ENCODE peak calls at places on chromosomes 5 and 9, in seven cellular contexts. One of them, this sample, is unnamed.

GRCh38 chr5:111746791-111747190 is 10.2 kb downstream of the NREP start:
- DNase-seq in SK-N-SH: no peak
- DNase-seq in lower lobe of right lung: no peak
- DNase-seq in frontal cortex: no peak
- DNase-seq in T1000: no peak
- DNase-seq in A673: no peak
- DNase-seq in astrocyte: peak; percentile 56
- DNase-seq in this sample: no peak

GRCh38 chr5:35924950-35925722 is 13.3 kb downstream of the CAPSL start:
- DNase-seq in SK-N-SH: peak; percentile 64
- DNase-seq in frontal cortex: peak; percentile 42
- DNase-seq in astrocyte: peak; percentile 54
- DNase-seq in A673: peak; percentile 89
- DNase-seq in T1000: peak; percentile 66
- DNase-seq in lower lobe of right lung: peak; percentile 64
- DNase-seq in this sample: no peak

GRCh38 chr9:14198544-14199510 is 115.1 kb downstream of the NFIB start:
- DNase-seq in frontal cortex: no peak
- DNase-seq in T1000: no peak
- DNase-seq in lower lobe of right lung: no peak
- DNase-seq in A673: no peak
- DNase-seq in astrocyte: peak; percentile 67
- DNase-seq in SK-N-SH: peak; percentile 68
- DNase-seq in this sample: no peak

GRCh38 chr5:5598547-5599113 is 176.2 kb downstream of the ICE1 start:
- DNase-seq in frontal cortex: no peak
- DNase-seq in T1000: no peak
- DNase-seq in A673: no peak
- DNase-seq in SK-N-SH: no peak
- DNase-seq in astrocyte: no peak
- DNase-seq in lower lobe of right lung: no peak
- DNase-seq in this sample: no peak

GRCh38 chr9:133758228-133758627 is 20.1 kb upstream of the SARDH start:
- DNase-seq in frontal cortex: no peak
- DNase-seq in lower lobe of right lung: no peak
- DNase-seq in A673: no peak
- DNase-seq in T1000: no peak
- DNase-seq in SK-N-SH: no peak
- DNase-seq in astrocyte: no peak
- DNase-seq in this sample: no peak

GRCh38 chr9:37302277-37302676 is 120.2 kb upstream of the GRHPR start:
- DNase-seq in frontal cortex: no peak
- DNase-seq in SK-N-SH: no peak
- DNase-seq in astrocyte: no peak
- DNase-seq in lower lobe of right lung: no peak
- DNase-seq in T1000: no peak
- DNase-seq in A673: peak; percentile 74
- DNase-seq in this sample: no peak

GRCh38 chr9:6355728-6356127 is 27.6 kb downstream of the TPD52L3 start:
- DNase-seq in SK-N-SH: no peak
- DNase-seq in frontal cortex: no peak
- DNase-seq in A673: no peak
- DNase-seq in T1000: no peak
- DNase-seq in astrocyte: peak; percentile 57
- DNase-seq in lower lobe of right lung: no peak
- DNase-seq in this sample: no peak

GRCh38 chr9:18829858-18830257 is 203.2 kb downstream of the SAXO1 start:
- DNase-seq in SK-N-SH: no peak
- DNase-seq in T1000: no peak
- DNase-seq in lower lobe of right lung: no peak
- DNase-seq in A673: no peak
- DNase-seq in frontal cortex: no peak
- DNase-seq in astrocyte: peak; percentile 78
- DNase-seq in this sample: no peak

GRCh38 chr5:7762267-7762666 is 88.7 kb downstream of the CFAP90 start:
- DNase-seq in SK-N-SH: no peak
- DNase-seq in astrocyte: no peak
- DNase-seq in A673: no peak
- DNase-seq in lower lobe of right lung: no peak
- DNase-seq in frontal cortex: no peak
- DNase-seq in T1000: no peak
- DNase-seq in this sample: no peak

GRCh38 chr5:37580106-37580505 is 201.0 kb downstream of the WDR70 start:
- DNase-seq in A673: no peak
- DNase-seq in SK-N-SH: no peak
- DNase-seq in frontal cortex: no peak
- DNase-seq in astrocyte: no peak
- DNase-seq in lower lobe of right lung: no peak
- DNase-seq in T1000: no peak
- DNase-seq in this sample: no peak

GRCh38 chr9:135105938-135106491 is 18.5 kb downstream of the OLFM1 start:
- DNase-seq in astrocyte: no peak
- DNase-seq in SK-N-SH: no peak
- DNase-seq in A673: no peak
- DNase-seq in frontal cortex: no peak
- DNase-seq in lower lobe of right lung: no peak
- DNase-seq in T1000: no peak
- DNase-seq in this sample: no peak

GRCh38 chr9:14466828-14467227 is 152.9 kb upstream of the NFIB start:
- DNase-seq in A673: no peak
- DNase-seq in T1000: no peak
- DNase-seq in SK-N-SH: no peak
- DNase-seq in lower lobe of right lung: no peak
- DNase-seq in frontal cortex: no peak
- DNase-seq in astrocyte: no peak
- DNase-seq in this sample: no peak

GRCh38 chr5:124790261-124790894 is 43.9 kb upstream of the ZNF608 start:
- DNase-seq in lower lobe of right lung: no peak
- DNase-seq in A673: no peak
- DNase-seq in SK-N-SH: no peak
- DNase-seq in astrocyte: peak; percentile 67
- DNase-seq in T1000: no peak
- DNase-seq in frontal cortex: no peak
- DNase-seq in this sample: peak; percentile 31

GRCh38 chr9:124284237-124284831 is 26.6 kb downstream of the NEK6 start:
- DNase-seq in frontal cortex: no peak
- DNase-seq in lower lobe of right lung: peak; percentile 66
- DNase-seq in SK-N-SH: no peak
- DNase-seq in T1000: no peak
- DNase-seq in astrocyte: peak; percentile 56
- DNase-seq in A673: no peak
- DNase-seq in this sample: peak; percentile 65

GRCh38 chr9:112665347-112665746 is 52.6 kb downstream of the INIP start:
- DNase-seq in SK-N-SH: no peak
- DNase-seq in A673: peak; percentile 45
- DNase-seq in astrocyte: peak; percentile 16
- DNase-seq in T1000: no peak
- DNase-seq in frontal cortex: no peak
- DNase-seq in lower lobe of right lung: no peak
- DNase-seq in this sample: no peak

GRCh38 chr5:108361771-108362170 is 20.1 kb downstream of the FBXL17 start:
- DNase-seq in T1000: no peak
- DNase-seq in SK-N-SH: no peak
- DNase-seq in lower lobe of right lung: no peak
- DNase-seq in astrocyte: peak; percentile 79
- DNase-seq in A673: no peak
- DNase-seq in frontal cortex: no peak
- DNase-seq in this sample: no peak

GRCh38 chr9:70438341-70438924 is 24.0 kb upstream of the KLF9 start:
- DNase-seq in T1000: no peak
- DNase-seq in astrocyte: peak; percentile 63
- DNase-seq in A673: peak; percentile 52
- DNase-seq in frontal cortex: peak; percentile 30
- DNase-seq in lower lobe of right lung: peak; percentile 62
- DNase-seq in SK-N-SH: no peak
- DNase-seq in this sample: no peak

GRCh38 chr5:135488727-135489465 is 36.7 kb upstream of the TIFAB start:
- DNase-seq in T1000: peak; percentile 80
- DNase-seq in frontal cortex: peak; percentile 80
- DNase-seq in SK-N-SH: peak; percentile 61
- DNase-seq in astrocyte: peak; percentile 62
- DNase-seq in lower lobe of right lung: no peak
- DNase-seq in A673: peak; percentile 28
- DNase-seq in this sample: peak; percentile 47